ENCODE peak calls at places on chromosomes 11 and 22, in five cellular contexts. V is GM12878, I is HCT116, H is SK-N-SH, R is H1. U is an unnamed sample.

GRCh38 chr11:19980957-19981669 is 179.2 kb downstream of the DBX1 start:
- DNase-seq in V (no peak), I (no peak), H (peak; percentile 21), R (no peak), U (peak; percentile 77)

GRCh38 chr11:3126901-3127691 is 38.0 kb downstream of the OSBPL5 start:
- DNase-seq in V (no peak), I (no peak), H (no peak), R (no peak), U (peak; percentile 48)

GRCh38 chr22:25536578-25536977 is 27.9 kb upstream of the GRK3 start:
- DNase-seq in V (no peak), I (no peak), H (no peak), R (no peak), U (no peak)

GRCh38 chr22:49929553-49929979 is 11.1 kb downstream of the CRELD2 start:
- DNase-seq in V (no peak), I (no peak), H (peak; percentile 97), R (peak; percentile 94), U (no peak)

GRCh38 chr11:64839887-64840782 is 4.3 kb downstream of the CDC42BPG start:
- DNase-seq in V (no peak), I (no peak), H (no peak), R (no peak), U (no peak)

GRCh38 chr11:12842933-12843636 is 166.0 kb upstream of the RASSF10 start:
- DNase-seq in V (no peak), I (no peak), H (peak; percentile 32), R (no peak), U (peak; percentile 35)

GRCh38 chr11:33262016-33262638 is 4.9 kb downstream of the HIPK3 start:
- DNase-seq in V (no peak), I (no peak), H (no peak), R (no peak), U (no peak)

GRCh38 chr11:45811109-45811435 is 6.1 kb downstream of the SLC35C1 start:
- DNase-seq in V (no peak), I (no peak), H (no peak), R (no peak), U (no peak)

GRCh38 chr11:59173080-59173963 is 1.4 kb downstream of the DTX4 start:
- DNase-seq in V (no peak), I (no peak), H (peak; percentile 36), R (peak; percentile 69), U (no peak)

GRCh38 chr22:17773606-17774205 is 563 bp downstream of the BID start:
- DNase-seq in V (no peak), I (no peak), H (peak; percentile 93), R (peak; percentile 81), U (peak; percentile 48)

GRCh38 chr22:36386900-36387663 is 685 bp downstream of the MYH9 start:
- DNase-seq in V (no peak), I (no peak), H (peak; percentile 78), R (no peak), U (no peak)

GRCh38 chr11:2517386-2518064 is 72.7 kb downstream of the KCNQ1 start:
- DNase-seq in V (no peak), I (no peak), H (peak; percentile 26), R (no peak), U (no peak)

GRCh38 chr11:37712246-37712645 is 1114.2 kb upstream of the RAG2 start:
- DNase-seq in V (no peak), I (no peak), H (peak; percentile 2), R (no peak), U (no peak)

GRCh38 chr11:19742595-19743292 is 30.1 kb downstream of the NAV2 start:
- DNase-seq in V (no peak), I (peak; percentile 51), H (peak; percentile 68), R (peak; percentile 84), U (peak; percentile 75)

GRCh38 chr11:65575568-65576231 is at the start of gene EHBP1L1:
- DNase-seq in V (peak; percentile 70), I (no peak), H (peak; percentile 91), R (no peak), U (peak; percentile 97)

GRCh38 chr11:24509114-24509513 is 12.3 kb downstream of the LUZP2 start:
- DNase-seq in V (no peak), I (no peak), H (peak; percentile 4), R (no peak), U (peak; percentile 46)

GRCh38 chr11:66172146-66172545 is 96.3 kb upstream of the RAB1B start:
- DNase-seq in V (no peak), I (peak; percentile 35), H (no peak), R (no peak), U (no peak)

GRCh38 chr22:42442746-42443145 is 10.5 kb upstream of the NFAM1 start:
- DNase-seq in V (no peak), I (no peak), H (no peak), R (no peak), U (no peak)

GRCh38 chr22:43088616-43088978 is 594 bp downstream of the TTLL1 start:
- DNase-seq in V (no peak), I (no peak), H (peak; percentile 23), R (no peak), U (no peak)

GRCh38 chr11:128603752-128604472 is 16.6 kb upstream of the ETS1 start:
- DNase-seq in V (peak; percentile 44), I (no peak), H (no peak), R (no peak), U (no peak)

GRCh38 chr11:69115586-69116560 is 39.9 kb upstream of the SMIM38 start:
- DNase-seq in V (no peak), I (no peak), H (no peak), R (no peak), U (peak; percentile 91)

GRCh38 chr11:14376920-14377319 is 17.9 kb upstream of the RRAS2 start:
- DNase-seq in V (no peak), I (no peak), H (no peak), R (no peak), U (no peak)

GRCh38 chr11:31828217-31828616 is 17.1 kb upstream of the PAX6 start:
- DNase-seq in V (no peak), I (no peak), H (no peak), R (no peak), U (no peak)

GRCh38 chr11:9285850-9286587 is 20.9 kb upstream of the DENND5A start:
- DNase-seq in V (no peak), I (no peak), H (no peak), R (peak; percentile 16), U (no peak)

GRCh38 chr11:17629113-17629512 is 82.1 kb downstream of the OTOG start:
- DNase-seq in V (no peak), I (no peak), H (no peak), R (no peak), U (no peak)

GRCh38 chr11:102139081-102139498 is 28.8 kb downstream of the YAP1 start:
- DNase-seq in V (no peak), I (no peak), H (no peak), R (no peak), U (no peak)

GRCh38 chr22:35065796-35066218 is at the start of gene ISX:
- DNase-seq in V (no peak), I (no peak), H (no peak), R (no peak), U (no peak)

GRCh38 chr22:24367841-24368240 is 59.6 kb upstream of the ADORA2A start:
- DNase-seq in V (no peak), I (no peak), H (no peak), R (no peak), U (no peak)

GRCh38 chr22:36417281-36417686 is 29.5 kb upstream of the MYH9 start:
- DNase-seq in V (no peak), I (no peak), H (no peak), R (no peak), U (no peak)

GRCh38 chr22:18925368-18926064 is 10.6 kb downstream of the PRODH start:
- DNase-seq in V (no peak), I (no peak), H (no peak), R (no peak), U (no peak)

GRCh38 chr11:71252782-71253730 is 679 bp upstream of the SHANK2 start:
- DNase-seq in V (no peak), I (peak; percentile 48), H (no peak), R (peak; percentile 77), U (peak; percentile 86)

GRCh38 chr22:36726007-36726380 is 22.4 kb upstream of the CACNG2 start:
- DNase-seq in V (no peak), I (no peak), H (no peak), R (no peak), U (no peak)

GRCh38 chr11:3167143-3168119 is 2.3 kb upstream of the OSBPL5 start:
- DNase-seq in V (no peak), I (no peak), H (no peak), R (no peak), U (no peak)

GRCh38 chr22:23613193-23613973 is 18.7 kb downstream of the DRICH1 start:
- DNase-seq in V (no peak), I (no peak), H (no peak), R (no peak), U (no peak)

GRCh38 chr11:35525501-35526175 is at the start of gene PAMR1:
- DNase-seq in V (no peak), I (no peak), H (no peak), R (peak; percentile 78), U (peak; percentile 68)

GRCh38 chr22:29842740-29843139 is 4.7 kb upstream of the ASCC2 start:
- DNase-seq in V (no peak), I (no peak), H (no peak), R (no peak), U (no peak)
- TF ChIP-seq JUND in V (no peak), I (peak; percentile 43), H (peak; percentile 71), R (no peak), U (no peak)

GRCh38 chr22:39214383-39215069 is 30.3 kb downstream of the PDGFB start:
- DNase-seq in V (no peak), I (peak; percentile 73), H (no peak), R (peak; percentile 57), U (no peak)

GRCh38 chr22:39216143-39216490 is 28.7 kb downstream of the PDGFB start:
- DNase-seq in V (no peak), I (no peak), H (no peak), R (no peak), U (no peak)

GRCh38 chr22:39214006-39214382 is 30.8 kb downstream of the PDGFB start:
- DNase-seq in V (no peak), I (no peak), H (no peak), R (no peak), U (no peak)

GRCh38 chr22:39215070-39215396 is 29.7 kb downstream of the PDGFB start:
- DNase-seq in V (no peak), I (no peak), H (no peak), R (peak; percentile 50), U (no peak)

GRCh38 chr22:39215430-39216142 is 29.2 kb downstream of the PDGFB start:
- DNase-seq in V (no peak), I (peak; percentile 35), H (no peak), R (peak; percentile 67), U (no peak)
- TF ChIP-seq JUND in V (no peak), I (no peak), H (no peak), R (no peak), U (no peak)

GRCh38 chr11:126233391-126233790 is 21.8 kb downstream of the FAM118B start:
- DNase-seq in V (no peak), I (no peak), H (no peak), R (no peak), U (no peak)
- TF ChIP-seq JUND in V (no peak), I (no peak), H (no peak), R (no peak), U (no peak)

DNA sequence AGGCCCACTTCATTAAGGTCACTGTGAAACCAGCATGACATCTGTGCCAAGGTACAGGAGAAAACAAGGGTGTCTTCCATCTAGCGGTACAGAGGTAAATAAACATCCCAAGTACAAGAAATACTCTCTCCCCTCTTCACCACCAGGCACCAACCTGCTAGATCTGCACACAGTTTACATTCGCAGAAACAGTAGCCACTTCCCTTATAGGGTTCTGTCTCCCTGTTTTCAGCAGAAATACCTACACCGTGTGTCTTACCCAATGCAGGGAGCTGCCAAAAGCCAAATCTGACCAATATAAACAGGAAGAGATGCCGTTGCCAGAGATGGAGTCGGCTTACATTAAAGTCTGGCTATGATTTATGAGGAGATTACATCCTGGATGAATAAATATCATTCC is 1.2 kb downstream of the SCN4B start:
- DNase-seq in V (no peak), I (no peak), H (no peak), R (no peak), U (no peak)
- TF ChIP-seq JUND in V (no peak), I (no peak), H (no peak), R (no peak), U (no peak)

U was measured in T47D.